ENCODE peak calls at places on chromosome 18, in ten cellular contexts. F is GM20000; B is RWPE1; W is mesothelial cell of epicardium; X is CD8-positive, alpha-beta memory T cell; A is kidney epithelial cell; C is effector CD8-positive, alpha-beta T cell; Y is activated effector memory CD4-positive, alpha-beta T cell treated with anti-CD3 and anti-CD28 coated beads, Interleukin-2, amount 50 U/mL, for 16 hours; P is aorta; M is NCI-H1092. Z is an unnamed sample.

GRCh38 chr18:61528961-61529360 is 195.7 kb downstream of the CDH20 start:
- DNase-seq in F (no peak), B (no peak), W (no peak), X (no peak), A (peak), C (no peak), Y (no peak), P (no peak), M (no peak), Z (no peak)

GRCh38 chr18:11818486-11819203 is 32.6 kb upstream of the CHMP1B start:
- DNase-seq in F (no peak), B (no peak), W (no peak), X (no peak), A (no peak), C (no peak), Y (no peak), P (no peak), M (no peak), Z (no peak)

GRCh38 chr18:5600376-5601071 is 56.7 kb upstream of the EPB41L3 start:
- DNase-seq in F (no peak), B (peak), W (no peak), X (no peak), A (no peak), C (no peak), Y (no peak), P (no peak), M (no peak), Z (peak)

GRCh38 chr18:72878561-72878960 is 10.8 kb upstream of the NETO1 start:
- DNase-seq in F (no peak), B (no peak), W (no peak), X (no peak), A (no peak), C (no peak), Y (no peak), P (no peak), M (no peak), Z (no peak)

GRCh38 chr18:76209597-76209996 is 285.4 kb downstream of the ZNF516 start:
- DNase-seq in F (no peak), B (peak), W (no peak), X (no peak), A (peak), C (no peak), Y (no peak), P (no peak), M (no peak), Z (no peak)

GRCh38 chr18:76018211-76018610 is 476.8 kb downstream of the ZNF516 start:
- DNase-seq in F (no peak), B (no peak), W (no peak), X (no peak), A (no peak), C (no peak), Y (no peak), P (no peak), M (no peak), Z (no peak)

GRCh38 chr18:28794459-28795245 is 617.7 kb upstream of the CDH2 start:
- DNase-seq in F (no peak), B (peak), W (no peak), X (no peak), A (peak), C (no peak), Y (no peak), P (no peak), M (no peak), Z (no peak)

GRCh38 chr18:24657461-24657860 is 197.0 kb downstream of the HRH4 start:
- DNase-seq in F (no peak), B (no peak), W (no peak), X (no peak), A (no peak), C (no peak), Y (no peak), P (no peak), M (no peak), Z (no peak)